ENCODE peak calls at places on chromosomes 13 and 19, in six cellular contexts. U is esophagus squamous epithelium, W is IMR-90, F is testis, K is upper lobe of left lung, E is ovary. J is an unnamed sample.

GRCh38 chr19:47598407-47599349 is 10.3 kb upstream of the BICRA start:
- DNase-seq in U (no peak), W (peak; percentile 96), F (peak; percentile 49), K (peak; percentile 54), E (peak; percentile 41), J (no peak)

GRCh38 chr13:36067619-36068456 is 63.3 kb downstream of the DCLK1 start:
- DNase-seq in U (no peak), W (no peak), F (no peak), K (no peak), E (no peak), J (no peak)

GRCh38 chr13:101545521-101545920 is 93.0 kb downstream of the ITGBL1 start:
- DNase-seq in U (no peak), W (peak; percentile 61), F (no peak), K (no peak), E (no peak), J (no peak)

GRCh38 chr19:12782424-12783225 is 7.3 kb upstream of the HOOK2 start:
- DNase-seq in U (peak; percentile 67), W (peak; percentile 85), F (peak; percentile 91), K (peak; percentile 99), E (peak; percentile 96), J (peak; percentile 98)

GRCh38 chr13:69565334-69565733 is 542.3 kb upstream of the ATXN8OS start:
- DNase-seq in U (no peak), W (no peak), F (peak; percentile 21), K (no peak), E (no peak), J (no peak)

GRCh38 chr19:50669319-50670101 is 20.3 kb downstream of the C19orf81 start:
- DNase-seq in U (no peak), W (peak; percentile 15), F (peak; percentile 62), K (no peak), E (no peak), J (no peak)

GRCh38 chr13:43797154-43797553 is 10.4 kb upstream of the ENOX1 start:
- DNase-seq in U (no peak), W (no peak), F (no peak), K (no peak), E (no peak), J (no peak)

GRCh38 chr19:21482863-21483276 is 22.5 kb upstream of the ZNF429 start:
- DNase-seq in U (no peak), W (no peak), F (peak; percentile 67), K (peak; percentile 83), E (peak; percentile 74), J (peak; percentile 88)

GRCh38 chr13:97437729-97438128 is 3.8 kb downstream of the RAP2A start:
- DNase-seq in U (no peak), W (no peak), F (no peak), K (no peak), E (no peak), J (no peak)

GRCh38 chr19:38323276-38323675 is 3.6 kb downstream of the KCNK6 start:
- DNase-seq in U (no peak), W (no peak), F (no peak), K (no peak), E (no peak), J (no peak)

GRCh38 chr19:18849838-18850400 is 18.2 kb downstream of the UPF1 start:
- DNase-seq in U (no peak), W (no peak), F (no peak), K (no peak), E (no peak), J (peak; percentile 69)

GRCh38 chr19:18847516-18848463 is 16.0 kb downstream of the UPF1 start:
- DNase-seq in U (no peak), W (no peak), F (no peak), K (no peak), E (no peak), J (peak; percentile 73)

GRCh38 chr19:18846862-18847515 is 15.2 kb downstream of the UPF1 start:
- DNase-seq in U (no peak), W (peak; percentile 69), F (peak; percentile 83), K (peak; percentile 69), E (peak; percentile 86), J (peak; percentile 94)

GRCh38 chr19:18850560-18851375 is 19.0 kb downstream of the UPF1 start:
- DNase-seq in U (no peak), W (no peak), F (peak; percentile 73), K (peak; percentile 76), E (no peak), J (peak; percentile 84)

DNA sequence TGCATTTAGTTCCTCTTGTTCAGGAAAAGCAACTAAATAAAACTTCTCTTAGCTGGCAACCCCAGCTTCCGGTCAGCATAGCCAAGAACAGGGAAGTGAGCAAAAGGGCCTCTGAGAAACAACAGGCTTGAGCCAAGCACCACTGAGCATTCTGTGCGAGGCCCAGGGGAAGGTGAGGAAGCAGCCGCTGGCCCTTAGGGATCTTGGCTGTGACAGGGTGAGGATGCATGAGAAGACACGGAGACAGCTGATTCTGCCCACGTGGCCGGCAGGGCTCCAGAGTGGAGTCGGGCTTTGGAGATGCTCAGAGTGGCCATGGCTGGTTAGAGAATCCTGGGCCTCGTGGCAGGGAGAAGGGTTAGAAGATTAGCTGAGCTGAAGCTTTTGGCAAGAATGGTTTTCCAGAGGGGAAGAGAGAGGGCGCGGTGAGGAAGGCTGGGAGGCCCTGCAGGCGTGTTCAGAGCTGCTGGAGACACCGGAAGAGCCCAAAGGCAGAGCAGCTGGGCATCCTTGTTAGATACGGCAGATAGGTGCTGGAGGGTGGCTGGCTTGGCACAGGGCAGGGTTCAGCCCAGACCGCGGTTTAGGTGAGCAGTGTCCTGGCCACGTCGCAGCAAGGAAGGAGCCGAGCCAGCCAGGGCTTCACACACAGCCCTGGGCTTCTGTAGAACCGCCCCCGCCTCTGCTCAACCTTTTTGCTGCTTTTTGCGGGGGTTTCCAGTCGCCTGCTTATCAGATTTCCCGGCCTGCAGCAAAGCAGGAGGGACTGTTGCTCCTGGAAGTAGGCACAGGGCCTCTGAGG is 17.3 kb downstream of the UPF1 start:
- DNase-seq in U (no peak), W (peak; percentile 40), F (peak; percentile 74), K (peak; percentile 54), E (peak; percentile 66), J (peak; percentile 89)
- H3K4me1 ChIP-seq in U (peaks cover 56% of the 10 kb centered on the region), W (peaks cover 11% of the 10 kb centered on the region), F (peaks cover 50% of the 10 kb centered on the region), K (peaks cover 57% of the 10 kb centered on the region), E (peaks cover 36% of the 10 kb centered on the region), J (peaks cover 62% of the 10 kb centered on the region)

DNA sequence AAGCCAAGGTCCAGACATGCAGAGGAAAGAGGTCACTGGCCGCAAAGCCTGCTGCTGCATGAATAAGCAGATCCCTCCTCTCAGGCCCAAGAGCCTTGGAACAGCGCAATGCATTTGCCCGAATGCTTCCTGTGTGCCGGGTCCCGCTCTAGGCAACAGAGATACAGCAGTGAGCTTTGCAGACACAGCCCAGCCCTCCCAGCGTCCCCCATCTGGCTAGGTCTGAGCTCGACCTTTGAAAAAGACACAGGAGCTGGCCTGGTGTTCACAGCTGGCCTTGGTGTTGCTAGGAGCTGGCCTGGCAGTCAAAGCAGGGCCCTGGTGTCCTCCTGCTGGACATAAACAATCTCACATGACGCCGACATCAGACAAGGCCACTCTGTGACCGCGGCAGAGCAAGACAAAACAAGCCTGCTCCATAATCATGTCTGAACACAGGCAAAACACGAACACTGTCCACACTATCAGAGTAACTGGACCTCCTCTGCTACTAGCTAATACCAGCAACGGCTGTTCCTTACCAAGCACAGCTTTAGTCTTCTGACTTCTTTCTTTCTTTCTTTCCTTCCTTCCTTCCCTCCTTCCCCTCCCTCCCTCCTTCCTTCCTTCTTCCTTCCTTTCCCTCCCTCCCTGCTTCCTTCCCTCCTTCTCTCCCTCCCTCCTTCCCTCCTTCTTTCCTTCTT is 5.7 kb upstream of the PEX11G start:
- DNase-seq in U (no peak), W (no peak), F (peak; percentile 92), K (no peak), E (peak; percentile 85), J (peak; percentile 85)
- TF ChIP-seq CTCF in U (no peak), W (no peak), F (no peak), K (no peak), E (no peak), J (no peak)

GRCh38 chr13:111317571-111318360 is 2.7 kb upstream of the TEX29 start:
- DNase-seq in U (no peak), W (no peak), F (no peak), K (no peak), E (no peak), J (no peak)

GRCh38 chr13:111318396-111318795 is 2.0 kb upstream of the TEX29 start:
- DNase-seq in U (no peak), W (peak; percentile 9), F (no peak), K (no peak), E (no peak), J (peak; percentile 65)

GRCh38 chr13:111319521-111319920 is 921 bp upstream of the TEX29 start:
- DNase-seq in U (no peak), W (no peak), F (no peak), K (no peak), E (no peak), J (peak; percentile 42)

GRCh38 chr13:111322001-111322915 is 1.8 kb downstream of the TEX29 start:
- DNase-seq in U (no peak), W (no peak), F (no peak), K (no peak), E (no peak), J (peak; percentile 71)

GRCh38 chr13:111319998-111320911 is at the start of gene TEX29:
- DNase-seq in U (no peak), W (no peak), F (no peak), K (no peak), E (no peak), J (peak; percentile 56)
- TF ChIP-seq POLR2A in U (no peak), W (no peak), F (no peak), K (no peak), E (no peak), J (no peak)

GRCh38 chr19:658059-658839 is 4.8 kb downstream of the RNF126 start:
- DNase-seq in U (no peak), W (no peak), F (no peak), K (peak; percentile 80), E (no peak), J (peak; percentile 76)
- H3K4me1 ChIP-seq in U (peaks cover 46% of the 10 kb centered on the region), W (peaks cover 9% of the 10 kb centered on the region), F (peaks cover 45% of the 10 kb centered on the region), K (peaks cover 38% of the 10 kb centered on the region), E (peaks cover 27% of the 10 kb centered on the region), J (peaks cover 56% of the 10 kb centered on the region)

GRCh38 chr19:19268453-19269385 is 4.4 kb downstream of the TM6SF2 start:
- DNase-seq in U (no peak), W (no peak), F (no peak), K (no peak), E (no peak), J (no peak)

GRCh38 chr19:19267305-19267704 is 5.8 kb downstream of the TM6SF2 start:
- DNase-seq in U (no peak), W (no peak), F (no peak), K (no peak), E (no peak), J (no peak)

GRCh38 chr19:19271828-19272599 is 1.1 kb downstream of the TM6SF2 start:
- DNase-seq in U (no peak), W (no peak), F (no peak), K (no peak), E (no peak), J (no peak)

GRCh38 chr19:19270749-19271571 is 2.1 kb downstream of the TM6SF2 start:
- DNase-seq in U (no peak), W (no peak), F (no peak), K (no peak), E (no peak), J (no peak)

GRCh38 chr19:19269952-19270694 is 3.0 kb downstream of the TM6SF2 start:
- DNase-seq in U (no peak), W (no peak), F (no peak), K (no peak), E (no peak), J (no peak)
- TF ChIP-seq CTCF in U (no peak), W (no peak), F (no peak), K (no peak), E (no peak), J (no peak)

GRCh38 chr19:5676711-5677110 is 3.6 kb downstream of the MICOS13 start:
- DNase-seq in U (no peak), W (no peak), F (no peak), K (peak; percentile 71), E (no peak), J (no peak)
- TF ChIP-seq POLR2A in U (no peak), W (no peak), F (no peak), K (no peak), E (no peak), J (no peak)

GRCh38 chr13:48532146-48532472 is 771 bp downstream of the RCBTB2 start:
- DNase-seq in U (no peak), W (peak; percentile 52), F (no peak), K (no peak), E (no peak), J (no peak)
- H3K4me1 ChIP-seq in U (peaks cover 20% of the 10 kb centered on the region), W (peaks cover 5% of the 10 kb centered on the region), F (no peaks in the 10 kb centered on the region), K (peaks cover 15% of the 10 kb centered on the region), E (no peaks in the 10 kb centered on the region), J (peaks cover 47% of the 10 kb centered on the region)

J was measured in spleen.